ENCODE peak calls at places on chromosomes 6 and 20, in eight cellular contexts. Z, F, Y, U, N, I, G and R are unnamed samples.

GRCh38 chr20:5835870-5836269 is 85.7 kb downstream of the SHLD1 start:
- DNase-seq in Z (no peak), F (peak; percentile 58), Y (no peak), U (peak; percentile 71), N (no peak), I (peak; percentile 51), G (no peak), R (no peak)

GRCh38 chr6:125270380-125270779 is 31.4 kb downstream of the HDDC2 start:
- DNase-seq in Z (no peak), F (no peak), Y (no peak), U (no peak), N (no peak), I (no peak), G (no peak), R (no peak)

GRCh38 chr6:155710704-155711103 is 255.1 kb upstream of the NOX3 start:
- DNase-seq in Z (no peak), F (no peak), Y (no peak), U (no peak), N (no peak), I (no peak), G (no peak), R (no peak)

GRCh38 chr6:90274481-90275030 is 22.1 kb downstream of the BACH2 start:
- DNase-seq in Z (no peak), F (no peak), Y (peak; percentile 43), U (no peak), N (no peak), I (no peak), G (peak; percentile 46), R (no peak)

GRCh38 chr20:43681991-43682410 is 15.1 kb downstream of the MYBL2 start:
- DNase-seq in Z (no peak), F (peak; percentile 26), Y (no peak), U (no peak), N (no peak), I (no peak), G (peak; percentile 81), R (no peak)

GRCh38 chr6:166957087-166957804 is 896 bp upstream of the RNASET2 start:
- DNase-seq in Z (no peak), F (peak; percentile 21), Y (peak; percentile 61), U (no peak), N (no peak), I (no peak), G (peak; percentile 40), R (no peak)

GRCh38 chr6:150177260-150178246 is 34.7 kb downstream of the PPP1R14C start:
- DNase-seq in Z (no peak), F (no peak), Y (no peak), U (no peak), N (no peak), I (peak; percentile 17), G (no peak), R (no peak)

GRCh38 chr6:157284738-157285421 is 38.4 kb downstream of the TMEM242 start:
- DNase-seq in Z (no peak), F (no peak), Y (no peak), U (no peak), N (no peak), I (no peak), G (no peak), R (no peak)

GRCh38 chr6:109174911-109175310 is 79.6 kb downstream of the CEP57L1 start:
- DNase-seq in Z (no peak), F (no peak), Y (no peak), U (no peak), N (no peak), I (peak; percentile 83), G (no peak), R (no peak)

GRCh38 chr20:32528291-32528891 is 56.7 kb downstream of the NOL4L start:
- DNase-seq in Z (no peak), F (no peak), Y (peak; percentile 65), U (no peak), N (no peak), I (no peak), G (no peak), R (no peak)

GRCh38 chr20:15763344-15763743 is 809.9 kb downstream of the KIF16B start:
- DNase-seq in Z (no peak), F (no peak), Y (no peak), U (peak; percentile 36), N (no peak), I (no peak), G (no peak), R (no peak)

GRCh38 chr6:137920331-137920730 is 53.3 kb downstream of the TNFAIP3 start:
- DNase-seq in Z (no peak), F (no peak), Y (no peak), U (no peak), N (no peak), I (no peak), G (no peak), R (no peak)

GRCh38 chr6:75893058-75893775 is 144.2 kb downstream of the MYO6 start:
- DNase-seq in Z (peak; percentile 86), F (peak; percentile 71), Y (no peak), U (peak; percentile 88), N (no peak), I (peak; percentile 84), G (no peak), R (no peak)

GRCh38 chr20:6768228-6769185 is 1.0 kb downstream of the BMP2 start:
- DNase-seq in Z (no peak), F (no peak), Y (peak; percentile 32), U (peak; percentile 56), N (no peak), I (no peak), G (peak; percentile 22), R (no peak)

GRCh38 chr6:43263314-43264178 is 20.3 kb downstream of the TTBK1 start:
- DNase-seq in Z (no peak), F (peak; percentile 64), Y (peak; percentile 82), U (peak; percentile 78), N (peak; percentile 4), I (peak; percentile 56), G (peak; percentile 93), R (peak; percentile 21)

GRCh38 chr20:23118144-23118543 is 32.0 kb upstream of the CD93 start:
- DNase-seq in Z (no peak), F (no peak), Y (no peak), U (no peak), N (no peak), I (no peak), G (no peak), R (no peak)

GRCh38 chr6:137241481-137242011 is 22.4 kb upstream of the IFNGR1 start:
- DNase-seq in Z (no peak), F (no peak), Y (no peak), U (peak; percentile 68), N (no peak), I (peak; percentile 56), G (no peak), R (no peak)

GRCh38 chr6:35727206-35727934 is 9.5 kb upstream of the ARMC12 start:
- DNase-seq in Z (peak; percentile 46), F (peak; percentile 78), Y (peak; percentile 76), U (peak; percentile 87), N (peak; percentile 81), I (peak; percentile 96), G (no peak), R (peak; percentile 82)